ENCODE peak calls at places on chromosomes 5 and 9, in four cellular contexts. W is IMR-90, B is heart left ventricle, Z is NB4. S is an unnamed sample.

GRCh38 chr5:172866802-172867748 is 33.0 kb downstream of the ERGIC1 start:
- DNase-seq in W (peak), B (peak), Z (no peak), S (peak)

GRCh38 chr5:142795246-142795645 is 25.1 kb downstream of the ARHGAP26 start:
- DNase-seq in W (no peak), B (no peak), Z (peak), S (no peak)

GRCh38 chr5:55108651-55109050 is 6.2 kb downstream of the GZMA start:
- DNase-seq in W (no peak), B (no peak), Z (no peak), S (no peak)

GRCh38 chr5:179836225-179837019 is 15.7 kb downstream of the SQSTM1 start:
- DNase-seq in W (peak), B (peak), Z (peak), S (peak)

GRCh38 chr5:79774171-79774854 is 84.7 kb downstream of the CMYA5 start:
- DNase-seq in W (peak), B (no peak), Z (peak), S (no peak)

GRCh38 chr5:2801602-2802525 is 50.4 kb upstream of the IRX2 start:
- DNase-seq in W (no peak), B (no peak), Z (no peak), S (no peak)

GRCh38 chr5:56319281-56320242 is 86.4 kb upstream of the ANKRD55 start:
- DNase-seq in W (peak), B (peak), Z (peak), S (peak)

GRCh38 chr5:116497648-116498047 is 77.0 kb downstream of the SEMA6A start:
- DNase-seq in W (no peak), B (no peak), Z (no peak), S (no peak)

GRCh38 chr5:141926434-141926833 is 2.8 kb downstream of the DELE1 start:
- DNase-seq in W (no peak), B (no peak), Z (no peak), S (no peak)

GRCh38 chr5:54844905-54845566 is 140.4 kb downstream of the ESM1 start:
- DNase-seq in W (peak), B (no peak), Z (peak), S (no peak)

GRCh38 chr9:107770716-107771115 is 281.1 kb upstream of the KLF4 start:
- DNase-seq in W (no peak), B (no peak), Z (no peak), S (no peak)